ENCODE peak calls at places on chromosomes 6 and 20, in four cellular contexts. One of them, this sample, is unnamed.

GRCh38 chr6:170286246-170286933 is 4.5 kb downstream of the DLL1 start:
- DNase-seq in RWPE1: no peak
- DNase-seq in WTC11: no peak
- DNase-seq in mammary epithelial cell: no peak
- DNase-seq in this sample: no peak

GRCh38 chr6:24122139-24122538 is 3.9 kb upstream of the NRSN1 start:
- DNase-seq in RWPE1: no peak
- DNase-seq in WTC11: no peak
- DNase-seq in mammary epithelial cell: no peak
- DNase-seq in this sample: no peak

GRCh38 chr20:61349447-61350165 is 97.5 kb downstream of the CDH4 start:
- DNase-seq in mammary epithelial cell: no peak
- DNase-seq in WTC11: no peak
- DNase-seq in RWPE1: no peak
- DNase-seq in this sample: no peak

GRCh38 chr6:5537967-5538366 is 276.7 kb downstream of the FARS2 start:
- DNase-seq in RWPE1: peak; percentile 9
- DNase-seq in mammary epithelial cell: no peak
- DNase-seq in WTC11: no peak
- DNase-seq in this sample: no peak

GRCh38 chr6:147507162-147508072 is 1.1 kb upstream of the SAMD5 start:
- DNase-seq in WTC11: peak; percentile 21
- DNase-seq in RWPE1: peak; percentile 22
- DNase-seq in mammary epithelial cell: peak; percentile 23
- DNase-seq in this sample: peak; percentile 51

GRCh38 chr20:49862607-49863200 is 50.1 kb downstream of the SLC9A8 start:
- DNase-seq in RWPE1: no peak
- DNase-seq in mammary epithelial cell: no peak
- DNase-seq in WTC11: no peak
- DNase-seq in this sample: no peak

GRCh38 chr6:38432479-38432878 is 207.2 kb downstream of the BTBD9 start:
- DNase-seq in WTC11: no peak
- DNase-seq in mammary epithelial cell: peak; percentile 57
- DNase-seq in RWPE1: peak; percentile 70
- DNase-seq in this sample: peak; percentile 39

GRCh38 chr20:62097881-62098407 is 24.3 kb upstream of the LSM14B start:
- DNase-seq in mammary epithelial cell: no peak
- DNase-seq in RWPE1: no peak
- DNase-seq in WTC11: no peak
- DNase-seq in this sample: no peak

GRCh38 chr6:159043986-159044385 is 805 bp downstream of the TAGAP start:
- DNase-seq in WTC11: no peak
- DNase-seq in mammary epithelial cell: no peak
- DNase-seq in RWPE1: no peak
- DNase-seq in this sample: no peak

GRCh38 chr20:53871541-53871940 is 198.9 kb downstream of the BCAS1 start:
- DNase-seq in mammary epithelial cell: no peak
- DNase-seq in WTC11: no peak
- DNase-seq in RWPE1: no peak
- DNase-seq in this sample: no peak
- TF ChIP-seq CTCF in mammary epithelial cell: no peak
- TF ChIP-seq CTCF in WTC11: no peak
- TF ChIP-seq CTCF in RWPE1: no peak
- TF ChIP-seq CTCF in this sample: no peak

GRCh38 chr6:128095362-128095761 is 194.5 kb upstream of the THEMIS start:
- DNase-seq in RWPE1: no peak
- DNase-seq in mammary epithelial cell: no peak
- DNase-seq in WTC11: no peak
- DNase-seq in this sample: no peak
- TF ChIP-seq CTCF in RWPE1: no peak
- TF ChIP-seq CTCF in mammary epithelial cell: no peak
- TF ChIP-seq CTCF in WTC11: no peak
- TF ChIP-seq CTCF in this sample: no peak

DNA sequence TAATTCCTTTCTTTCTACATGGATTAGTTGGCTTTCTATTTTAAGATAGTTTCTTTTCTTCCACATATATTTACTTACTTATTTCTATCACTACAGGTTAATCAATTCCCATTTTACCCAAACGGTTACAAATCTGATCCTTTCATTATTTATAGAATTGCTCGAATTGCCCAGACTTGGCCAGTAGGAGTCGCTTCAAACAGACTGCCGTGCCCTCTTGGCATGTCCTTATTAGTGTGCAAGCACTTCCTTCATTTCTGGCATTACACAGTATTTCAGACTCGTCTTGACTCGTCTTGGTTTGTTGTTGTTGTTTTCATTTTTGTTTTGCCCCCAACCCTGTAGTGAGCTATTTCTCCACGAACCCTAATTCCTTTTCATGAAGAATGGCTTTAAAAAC is 74.6 kb downstream of the SAMD3 start:
- DNase-seq in RWPE1: no peak
- DNase-seq in mammary epithelial cell: no peak
- DNase-seq in WTC11: peak; percentile 23
- DNase-seq in this sample: no peak
- TF ChIP-seq CTCF in RWPE1: no peak
- TF ChIP-seq CTCF in mammary epithelial cell: peak; percentile 5
- TF ChIP-seq CTCF in WTC11: peak; percentile 20
- TF ChIP-seq CTCF in this sample: no peak

DNA sequence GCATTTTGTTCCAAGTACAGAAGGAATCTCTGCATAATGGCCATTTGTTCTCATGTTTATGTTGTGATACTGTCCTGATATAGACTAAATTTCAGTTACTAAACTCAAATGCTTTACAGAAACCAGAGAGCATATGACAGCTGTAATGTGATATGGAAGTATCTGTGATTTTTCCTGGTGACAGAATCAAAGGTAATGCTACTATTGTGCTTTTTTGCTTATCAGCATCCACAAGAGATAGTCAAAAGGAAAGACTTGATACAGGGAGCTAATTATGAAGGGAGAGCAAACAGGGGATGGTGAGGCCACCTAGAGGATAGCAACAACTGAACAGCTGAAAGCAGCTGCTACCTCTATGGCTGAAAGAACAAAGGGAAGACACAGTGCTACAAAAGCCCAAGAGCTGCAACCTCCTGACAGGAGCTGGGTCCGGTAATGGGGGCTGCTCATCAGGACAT is 181.4 kb downstream of the PHF3 start:
- DNase-seq in mammary epithelial cell: no peak
- DNase-seq in RWPE1: no peak
- DNase-seq in WTC11: no peak
- DNase-seq in this sample: peak; percentile 22
- TF ChIP-seq CTCF in mammary epithelial cell: no peak
- TF ChIP-seq CTCF in RWPE1: no peak
- TF ChIP-seq CTCF in WTC11: no peak
- TF ChIP-seq CTCF in this sample: no peak

GRCh38 chr20:7790189-7790588 is 150.1 kb downstream of the HAO1 start:
- DNase-seq in WTC11: no peak
- DNase-seq in mammary epithelial cell: peak; percentile 68
- DNase-seq in RWPE1: no peak
- DNase-seq in this sample: peak; percentile 61
- TF ChIP-seq CTCF in WTC11: no peak
- TF ChIP-seq CTCF in mammary epithelial cell: no peak
- TF ChIP-seq CTCF in RWPE1: no peak
- TF ChIP-seq CTCF in this sample: no peak

DNA sequence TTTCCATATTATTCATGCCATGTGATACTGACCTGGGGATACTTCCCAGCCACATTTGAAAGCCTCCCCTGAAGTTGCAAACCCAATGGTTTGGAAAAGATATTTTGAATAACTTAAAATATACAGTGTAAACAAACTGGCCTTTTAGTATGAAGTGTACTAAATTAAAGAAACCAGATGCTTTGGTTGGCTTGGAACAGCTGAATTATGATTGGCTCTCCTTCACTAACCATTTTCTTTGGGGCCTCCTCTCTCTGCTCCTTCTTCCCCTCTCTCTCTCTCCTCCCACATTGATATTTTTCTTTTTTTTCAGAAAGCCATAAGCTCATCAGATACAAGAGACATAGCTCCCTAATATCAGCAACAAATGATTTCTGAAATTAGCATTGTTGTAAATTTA is 166.6 kb downstream of the MTFR2 start:
- DNase-seq in mammary epithelial cell: no peak
- DNase-seq in WTC11: no peak
- DNase-seq in RWPE1: no peak
- DNase-seq in this sample: no peak
- TF ChIP-seq CTCF in mammary epithelial cell: no peak
- TF ChIP-seq CTCF in WTC11: no peak
- TF ChIP-seq CTCF in RWPE1: no peak
- TF ChIP-seq CTCF in this sample: no peak

GRCh38 chr20:57652865-57653545 is 32.8 kb upstream of the ZBP1 start:
- DNase-seq in mammary epithelial cell: no peak
- DNase-seq in WTC11: no peak
- DNase-seq in RWPE1: no peak
- DNase-seq in this sample: no peak
- TF ChIP-seq CTCF in mammary epithelial cell: no peak
- TF ChIP-seq CTCF in WTC11: no peak
- TF ChIP-seq CTCF in RWPE1: no peak
- TF ChIP-seq CTCF in this sample: no peak

GRCh38 chr6:722608-723007 is 29.7 kb upstream of the EXOC2 start:
- DNase-seq in RWPE1: no peak
- DNase-seq in mammary epithelial cell: no peak
- DNase-seq in WTC11: no peak
- DNase-seq in this sample: no peak

GRCh38 chr6:727796-728195 is 34.9 kb upstream of the EXOC2 start:
- DNase-seq in RWPE1: no peak
- DNase-seq in mammary epithelial cell: no peak
- DNase-seq in WTC11: no peak
- DNase-seq in this sample: no peak

GRCh38 chr6:718345-718744 is 25.4 kb upstream of the EXOC2 start:
- DNase-seq in mammary epithelial cell: no peak
- DNase-seq in WTC11: no peak
- DNase-seq in RWPE1: no peak
- DNase-seq in this sample: no peak

GRCh38 chr6:722077-722524 is 29.2 kb upstream of the EXOC2 start:
- DNase-seq in WTC11: peak; percentile 81
- DNase-seq in RWPE1: peak; percentile 82
- DNase-seq in mammary epithelial cell: peak; percentile 65
- DNase-seq in this sample: peak; percentile 87

GRCh38 chr6:723540-723939 is 30.6 kb upstream of the EXOC2 start:
- DNase-seq in RWPE1: no peak
- DNase-seq in WTC11: no peak
- DNase-seq in mammary epithelial cell: no peak
- DNase-seq in this sample: no peak
- TF ChIP-seq CTCF in RWPE1: no peak
- TF ChIP-seq CTCF in WTC11: no peak
- TF ChIP-seq CTCF in mammary epithelial cell: no peak
- TF ChIP-seq CTCF in this sample: no peak

This sample was measured in MCF 10A.